ENCODE peak calls at places on chromosomes 11 and 22, in five cellular contexts. X is uterus, T is SJSA1, L is thoracic aorta, G is Peyer's patch. R is an unnamed sample.

GRCh38 chr22:25085930-25086901 is 113.4 kb upstream of the CRYBB3 start:
- DNase-seq in T (no peak), G (no peak), L (peak; percentile 60), X (peak; percentile 43), R (no peak)

GRCh38 chr22:49195636-49196035 is 632.0 kb downstream of the BRD1 start:
- DNase-seq in L (no peak), X (no peak), T (no peak), G (peak; percentile 37), R (no peak)

GRCh38 chr22:31944700-31945477 is 554 bp downstream of the YWHAH start:
- DNase-seq in T (peak; percentile 55), X (peak; percentile 49), G (peak; percentile 54), L (no peak), R (peak; percentile 40)

GRCh38 chr11:103633037-103633788 is 403.2 kb upstream of the DDI1 start:
- DNase-seq in L (no peak), X (no peak), T (no peak), G (no peak), R (no peak)

GRCh38 chr22:43887391-43887790 is 4.4 kb downstream of the PNPLA5 start:
- DNase-seq in X (no peak), G (no peak), L (no peak), T (no peak), R (no peak)

GRCh38 chr11:33861911-33862310 is 30.0 kb downstream of the LMO2 start:
- DNase-seq in T (no peak), X (no peak), G (no peak), L (no peak), R (no peak)

GRCh38 chr22:36055376-36056310 is 27.0 kb upstream of the RBFOX2 start:
- DNase-seq in T (peak; percentile 84), L (no peak), G (no peak), X (no peak), R (no peak)

GRCh38 chr11:81895258-81895657 is 838.4 kb downstream of the FAM181B start:
- DNase-seq in L (no peak), G (no peak), T (no peak), X (no peak), R (no peak)

GRCh38 chr11:62489204-62489603 is 57.4 kb downstream of the AHNAK start:
- DNase-seq in L (no peak), T (no peak), X (no peak), G (no peak), R (no peak)

GRCh38 chr22:17074648-17075002 is 10.2 kb upstream of the IL17RA start:
- DNase-seq in G (no peak), T (no peak), L (no peak), X (no peak), R (no peak)

GRCh38 chr22:27476729-27477128 is 324.8 kb downstream of the MN1 start:
- DNase-seq in T (peak; percentile 71), X (no peak), L (no peak), G (no peak), R (no peak)

GRCh38 chr22:46136539-46137217 is 13.6 kb upstream of the PPARA start:
- DNase-seq in T (no peak), G (no peak), L (no peak), X (no peak), R (no peak)

DNA sequence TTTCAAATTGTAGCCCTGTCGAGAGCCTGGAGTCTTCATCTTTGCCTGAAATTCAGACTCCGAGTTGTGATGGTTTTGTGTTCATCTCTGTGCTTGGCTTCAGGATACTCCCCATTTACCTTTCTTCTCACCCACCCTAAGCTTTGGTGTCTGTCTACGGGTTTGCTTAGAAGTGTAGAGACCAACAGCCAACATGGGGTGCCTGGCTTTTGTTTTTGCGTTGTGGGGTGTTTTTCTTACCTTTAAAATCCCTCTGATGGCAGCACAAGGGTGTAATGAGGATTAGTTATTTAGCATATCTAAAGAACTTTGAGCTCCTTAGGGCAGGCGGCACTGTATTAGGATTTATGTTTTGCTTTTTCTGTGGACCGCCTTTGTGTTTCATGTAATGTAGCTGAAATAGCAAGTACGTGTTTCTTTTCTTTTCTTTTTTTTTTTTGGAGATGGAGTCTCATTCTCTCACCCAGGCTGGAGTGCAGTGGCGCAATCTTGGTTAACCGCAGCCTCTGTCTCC is 8.8 kb downstream of the AP2A2 start:
- DNase-seq in G (no peak), L (no peak), X (no peak), T (no peak), R (no peak)
- H3K4me1 ChIP-seq in G (no peaks in the 10 kb centered on the region), L (peaks cover 17% of the 10 kb centered on the region), X (no peaks in the 10 kb centered on the region), T (no peaks in the 10 kb centered on the region), R (peaks cover 41% of the 10 kb centered on the region)

GRCh38 chr11:119754199-119754598 is 25.2 kb upstream of the NECTIN1 start:
- DNase-seq in X (no peak), L (no peak), T (no peak), G (no peak), R (no peak)

GRCh38 chr11:119755351-119756071 is 26.5 kb upstream of the NECTIN1 start:
- DNase-seq in T (no peak), G (no peak), L (no peak), X (no peak), R (no peak)

GRCh38 chr11:119757378-119757777 is 28.4 kb upstream of the NECTIN1 start:
- DNase-seq in G (no peak), L (no peak), T (no peak), X (no peak), R (no peak)

GRCh38 chr11:119754656-119755350 is 25.8 kb upstream of the NECTIN1 start:
- DNase-seq in T (no peak), X (no peak), G (no peak), L (no peak), R (no peak)

DNA sequence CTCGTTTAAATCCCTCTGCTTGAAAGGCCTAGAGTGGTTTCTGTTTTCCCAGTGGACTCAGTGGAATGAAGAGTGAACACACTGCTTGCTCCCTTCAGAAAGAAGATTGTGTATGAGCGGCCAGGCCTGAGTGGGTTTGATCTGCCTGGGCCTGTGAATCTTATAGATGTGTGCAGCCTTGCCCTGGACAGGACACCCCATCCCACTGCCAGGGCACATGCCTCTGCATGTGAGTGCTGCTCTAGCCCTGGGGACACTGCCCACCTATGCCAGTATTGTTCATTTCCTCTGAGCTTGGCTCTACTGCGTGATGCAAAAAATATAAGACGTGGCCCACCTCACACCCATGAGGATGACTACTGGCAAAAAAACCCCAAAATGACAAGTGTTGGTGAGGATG is 27.2 kb upstream of the NECTIN1 start:
- DNase-seq in T (no peak), X (no peak), L (no peak), G (no peak), R (no peak)
- H3K27ac ChIP-seq in T (no peak overlapping the region), X (no peak overlapping the region), L (no peak overlapping the region), G (no peak overlapping the region), R (no peak overlapping the region)

GRCh38 chr11:34997872-34998548 is 81.6 kb downstream of the PDHX start:
- DNase-seq in G (no peak), X (no peak), T (no peak), L (no peak), R (peak; percentile 34)

GRCh38 chr11:34996958-34997357 is 80.5 kb downstream of the PDHX start:
- DNase-seq in G (no peak), X (no peak), L (no peak), T (no peak), R (no peak)

GRCh38 chr11:34999453-34999852 is 83.0 kb downstream of the PDHX start:
- DNase-seq in X (no peak), L (no peak), G (no peak), T (no peak), R (no peak)

DNA sequence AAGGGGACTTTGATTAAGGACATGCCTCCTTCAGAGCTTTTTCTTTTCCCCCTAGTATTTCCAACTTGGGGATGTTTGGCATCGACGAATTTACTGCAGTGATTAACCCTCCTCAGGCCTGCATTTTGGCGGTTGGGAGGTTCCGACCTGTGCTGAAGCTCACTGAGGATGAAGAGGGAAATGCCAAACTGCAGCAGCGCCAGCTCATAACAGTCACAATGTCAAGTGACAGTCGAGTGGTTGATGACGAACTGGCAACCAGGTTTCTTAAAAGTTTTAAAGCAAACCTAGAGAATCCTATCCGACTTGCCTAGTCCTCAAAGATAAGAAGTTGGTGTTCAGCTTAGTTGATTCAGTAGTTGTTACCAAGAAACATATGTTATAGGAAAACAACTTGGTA is 78.4 kb downstream of the PDHX start:
- DNase-seq in X (no peak), T (no peak), G (no peak), L (no peak), R (no peak)
- H3K36me3 ChIP-seq in X (no peaks in the 10 kb centered on the region), T (peaks cover 3% of the 10 kb centered on the region), G (no peaks in the 10 kb centered on the region), L (peaks cover 3% of the 10 kb centered on the region), R (no peaks in the 10 kb centered on the region)

DNA sequence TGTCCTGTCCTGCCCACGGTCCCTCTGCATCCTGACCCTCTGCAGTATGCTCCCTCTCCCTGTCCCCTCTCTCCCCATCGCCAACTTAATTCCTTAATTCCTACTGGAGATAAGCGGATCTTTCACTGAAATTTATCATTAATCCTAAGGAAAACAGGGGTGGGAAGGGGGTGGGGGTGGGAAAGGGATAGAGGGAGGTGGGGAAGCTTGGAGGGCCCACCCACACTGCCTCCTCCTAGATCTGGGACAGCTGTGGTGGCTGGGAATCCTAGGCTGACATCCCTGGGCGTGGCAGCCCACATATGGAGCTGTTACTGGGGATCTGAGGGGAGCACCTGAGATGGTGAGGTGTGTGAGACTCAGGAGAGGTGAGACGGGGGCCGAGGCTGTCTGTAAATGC is 14.4 kb downstream of the NECTIN1 start:
- DNase-seq in G (no peak), X (no peak), L (no peak), T (no peak), R (no peak)
- H3K4me1 ChIP-seq in G (peaks cover 6% of the 10 kb centered on the region), X (no peaks in the 10 kb centered on the region), L (no peaks in the 10 kb centered on the region), T (no peaks in the 10 kb centered on the region), R (no peaks in the 10 kb centered on the region)

R was measured in CD8-positive, alpha-beta memory T cell.